ENCODE peak calls at places on chromosome 12, in six cellular contexts. K is Peyer's patch, F is lung, I is AG04450, N is ovary, L is heart left ventricle. S is an unnamed sample.

GRCh38 chr12:100688451-100688864 is 106.1 kb upstream of the ANO4 start:
- DNase-seq in K (no peak), F (no peak), I (no peak), N (no peak), L (no peak), S (no peak)

GRCh38 chr12:7142057-7142644 is 12.0 kb downstream of the CLSTN3 start:
- DNase-seq in K (peak; percentile 69), F (peak; percentile 63), I (no peak), N (no peak), L (no peak), S (no peak)

GRCh38 chr12:52949413-52950331 is 754 bp downstream of the KRT18 start:
- DNase-seq in K (peak; percentile 85), F (peak; percentile 80), I (peak; percentile 73), N (no peak), L (no peak), S (peak; percentile 88)

GRCh38 chr12:49428652-49429549 is 61.6 kb downstream of the SPATS2 start:
- DNase-seq in K (no peak), F (no peak), I (peak; percentile 24), N (no peak), L (no peak), S (peak; percentile 20)

GRCh38 chr12:102063066-102063465 is 1.3 kb upstream of the WASHC3 start:
- DNase-seq in K (no peak), F (no peak), I (no peak), N (no peak), L (no peak), S (no peak)

GRCh38 chr12:77847060-77847541 is 16.4 kb downstream of the NAV3 start:
- DNase-seq in K (no peak), F (no peak), I (no peak), N (no peak), L (no peak), S (no peak)

GRCh38 chr12:89225401-89225800 is 126.9 kb downstream of the DUSP6 start:
- DNase-seq in K (peak; percentile 54), F (peak; percentile 45), I (no peak), N (no peak), L (no peak), S (peak; percentile 18)

GRCh38 chr12:114671664-114672476 is 12.1 kb downstream of the TBX3 start:
- DNase-seq in K (no peak), F (no peak), I (no peak), N (peak; percentile 44), L (no peak), S (no peak)

GRCh38 chr12:69880566-69880965 is 55.5 kb downstream of the MYRFL start:
- DNase-seq in K (no peak), F (no peak), I (no peak), N (no peak), L (no peak), S (no peak)

DNA sequence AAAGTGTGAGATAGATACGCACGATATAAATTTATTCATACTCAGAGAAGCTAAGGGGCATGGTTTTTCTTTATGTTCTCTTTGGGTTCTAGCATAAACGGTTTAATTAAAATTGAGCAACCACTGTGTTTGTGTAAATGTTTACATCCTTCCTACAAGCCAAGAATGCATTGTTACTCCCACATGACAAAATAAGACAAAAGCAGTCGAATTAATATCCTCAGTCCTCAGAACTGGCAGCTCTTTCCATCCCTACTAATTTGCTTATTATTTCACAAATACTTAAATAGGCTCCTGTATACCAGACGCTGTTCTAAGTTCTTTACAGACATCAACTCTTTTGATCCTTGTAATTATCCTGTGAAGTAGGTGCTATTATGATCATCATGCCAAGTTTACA is 32.0 kb downstream of the SSPN start:
- DNase-seq in K (no peak), F (no peak), I (no peak), N (no peak), L (no peak), S (no peak)
- H3K4me3 ChIP-seq in K (peak overlapping the region; percentile 42), F (no peak overlapping the region), I (no peak overlapping the region), N (no peak overlapping the region), L (no peak overlapping the region), S (peak overlapping the region; percentile 58)

GRCh38 chr12:21604245-21605101 is at the start of gene GYS2:
- DNase-seq in K (no peak), F (no peak), I (no peak), N (no peak), L (no peak), S (no peak)

GRCh38 chr12:21602774-21603173 is 1.9 kb downstream of the GYS2 start:
- DNase-seq in K (no peak), F (no peak), I (no peak), N (no peak), L (no peak), S (no peak)

GRCh38 chr12:21606175-21606574 is 1.5 kb upstream of the GYS2 start:
- DNase-seq in K (no peak), F (no peak), I (no peak), N (no peak), L (no peak), S (no peak)

DNA sequence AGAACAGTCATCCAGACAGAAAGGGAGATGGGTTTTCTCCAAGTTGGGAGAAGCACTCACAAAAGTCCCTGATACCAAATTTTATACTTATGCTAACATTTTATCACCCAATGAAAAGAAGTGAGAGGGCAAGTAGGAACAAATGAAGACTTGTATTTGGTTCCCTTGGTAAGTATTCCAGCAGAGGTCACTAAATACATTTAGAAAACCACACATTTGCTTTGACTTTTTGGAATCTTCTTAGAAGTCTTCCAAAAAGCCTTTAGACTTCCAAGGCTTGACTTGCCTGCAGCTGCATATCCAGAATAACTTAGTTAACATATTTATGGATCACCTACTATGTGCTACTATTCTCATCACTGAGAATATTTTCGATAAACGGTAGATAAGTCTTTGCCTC is 3.1 kb upstream of the GYS2 start:
- DNase-seq in K (no peak), F (no peak), I (no peak), N (no peak), L (no peak), S (no peak)
- TF ChIP-seq CTCF in K (no peak), F (no peak), I (peak; percentile 42), N (no peak), L (peak; percentile 43), S (peak; percentile 55)

DNA sequence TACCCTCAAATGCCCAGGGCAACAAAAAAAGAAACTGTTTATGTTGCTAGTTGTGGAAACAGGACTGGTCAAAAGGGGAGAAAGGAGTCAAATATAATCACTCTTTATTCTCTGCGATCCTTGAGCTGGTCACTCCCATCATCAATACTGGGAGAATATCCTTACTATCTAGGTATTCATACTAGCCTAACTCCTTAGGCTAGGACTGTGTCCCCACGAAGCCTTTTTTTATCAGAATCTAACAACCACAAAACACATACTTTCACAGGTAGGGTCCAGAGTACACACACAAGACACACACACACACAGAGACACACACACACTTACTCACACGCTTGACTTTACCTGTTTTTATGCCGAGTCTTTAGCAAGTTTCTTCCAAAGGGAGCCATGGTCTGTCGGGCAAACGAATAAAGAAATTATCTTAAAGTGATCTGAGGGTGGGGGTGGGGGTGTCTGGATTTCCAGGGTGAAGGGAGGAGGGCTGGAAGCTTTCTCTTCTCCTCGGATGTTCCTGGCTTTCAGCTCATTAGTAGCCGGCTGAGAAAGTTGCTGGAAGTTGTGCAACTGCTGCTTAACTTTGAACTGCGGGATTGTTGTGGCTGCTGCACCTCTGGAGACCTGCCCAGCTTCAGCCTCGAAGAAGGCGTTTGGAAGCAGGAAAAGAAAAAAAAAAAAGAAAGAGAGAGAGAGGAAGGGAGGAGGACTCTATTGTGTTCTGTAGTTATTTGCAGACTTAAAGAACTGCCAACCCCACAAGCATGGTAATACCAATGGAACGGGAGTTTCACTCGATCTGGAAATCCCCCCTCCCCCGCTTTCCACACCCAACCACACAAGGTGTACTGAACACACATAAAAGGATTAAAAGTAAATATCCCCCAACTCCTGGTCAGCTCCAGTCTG is at the start of gene RASSF9:
- DNase-seq in K (peak; percentile 78), F (peak; percentile 76), I (peak; percentile 20), N (peak; percentile 69), L (peak; percentile 63), S (peak; percentile 83)
- H3K4me3 ChIP-seq in K (peak within 1 kb of the TSS; percentile 42), F (peak within 1 kb of the TSS; percentile 27), I (peak within 1 kb of the TSS; percentile 46), N (peak within 1 kb of the TSS; percentile 40), L (peak within 1 kb of the TSS; percentile 60), S (peak within 1 kb of the TSS; percentile 73)

GRCh38 chr12:113198286-113198685 is 12.8 kb downstream of the RITA1 start:
- DNase-seq in K (no peak), F (no peak), I (no peak), N (no peak), L (no peak), S (no peak)

GRCh38 chr12:113197518-113198077 is 12.1 kb downstream of the RITA1 start:
- DNase-seq in K (no peak), F (no peak), I (no peak), N (no peak), L (no peak), S (no peak)

GRCh38 chr12:113196582-113196981 is 11.1 kb downstream of the RITA1 start:
- DNase-seq in K (no peak), F (no peak), I (no peak), N (no peak), L (no peak), S (no peak)

GRCh38 chr12:113195598-113195997 is 10.1 kb downstream of the RITA1 start:
- DNase-seq in K (no peak), F (no peak), I (no peak), N (no peak), L (no peak), S (no peak)

GRCh38 chr12:113196996-113197395 is 11.5 kb downstream of the RITA1 start:
- DNase-seq in K (peak; percentile 85), F (peak; percentile 68), I (no peak), N (peak; percentile 68), L (peak; percentile 74), S (no peak)
- TF ChIP-seq CTCF in K (peak; percentile 14), F (peak; percentile 67), I (peak; percentile 80), N (peak; percentile 28), L (peak; percentile 72), S (peak; percentile 76)

DNA sequence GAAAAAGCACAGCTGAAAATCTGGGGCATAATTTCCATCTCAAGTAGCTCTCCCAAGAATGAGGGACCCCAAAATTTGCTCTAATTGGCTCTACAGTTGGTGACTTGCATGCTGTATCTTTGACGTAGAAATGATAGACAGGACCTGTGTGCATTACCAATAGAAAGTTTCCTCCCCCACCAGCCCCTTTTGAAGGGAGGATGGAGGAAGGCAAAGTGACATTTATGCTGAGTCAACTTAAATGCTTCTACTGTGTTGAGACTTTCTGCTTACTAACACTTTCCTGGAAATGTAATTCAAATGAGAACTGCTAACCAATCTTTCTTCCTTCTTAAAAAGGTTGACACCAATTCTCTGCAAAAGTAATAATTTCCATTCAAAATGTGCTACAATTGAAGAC is 31.9 kb downstream of the TSPAN8 start:
- DNase-seq in K (no peak), F (no peak), I (no peak), N (no peak), L (no peak), S (no peak)
- H3K4me3 ChIP-seq in K (no peak overlapping the region), F (no peak overlapping the region), I (no peak overlapping the region), N (no peak overlapping the region), L (no peak overlapping the region), S (no peak overlapping the region)

GRCh38 chr12:132194056-132194455 is 49.8 kb downstream of the NOC4L start:
- DNase-seq in K (no peak), F (no peak), I (no peak), N (no peak), L (no peak), S (no peak)
- TF ChIP-seq CTCF in K (no peak), F (no peak), I (peak; percentile 14), N (no peak), L (no peak), S (peak; percentile 47)

S was measured in epithelial cell of proximal tubule.